ENCODE peak calls at places on chromosome 20, in six cellular contexts. One of them, this sample, is unnamed.

GRCh38 chr20:47318596-47319516 is 37.6 kb downstream of the ZMYND8 start:
- DNase-seq in HepG2: peak
- DNase-seq in GM12892: no peak
- DNase-seq in mucosa of gallbladder: peak
- DNase-seq in activated CD4-positive, alpha-beta T cell treated with anti-CD3 and anti-CD28 coated beads for 36 hours: peak
- DNase-seq in EH: peak
- DNase-seq in this sample: no peak

GRCh38 chr20:64063389-64064144 is 569 bp downstream of the TCEA2 start:
- DNase-seq in HepG2: no peak
- DNase-seq in GM12892: no peak
- DNase-seq in mucosa of gallbladder: no peak
- DNase-seq in activated CD4-positive, alpha-beta T cell treated with anti-CD3 and anti-CD28 coated beads for 36 hours: peak
- DNase-seq in EH: peak
- DNase-seq in this sample: no peak

GRCh38 chr20:25274891-25275812 is 27.3 kb downstream of the PYGB start:
- DNase-seq in HepG2: no peak
- DNase-seq in GM12892: no peak
- DNase-seq in mucosa of gallbladder: no peak
- DNase-seq in activated CD4-positive, alpha-beta T cell treated with anti-CD3 and anti-CD28 coated beads for 36 hours: peak
- DNase-seq in EH: no peak
- DNase-seq in this sample: no peak

GRCh38 chr20:37276494-37277252 is 12.8 kb upstream of the MANBAL start:
- DNase-seq in HepG2: peak
- DNase-seq in GM12892: peak
- DNase-seq in mucosa of gallbladder: peak
- DNase-seq in activated CD4-positive, alpha-beta T cell treated with anti-CD3 and anti-CD28 coated beads for 36 hours: peak
- DNase-seq in EH: peak
- DNase-seq in this sample: peak

GRCh38 chr20:61656198-61656597 is 404.1 kb downstream of the CDH4 start:
- DNase-seq in HepG2: no peak
- DNase-seq in GM12892: no peak
- DNase-seq in mucosa of gallbladder: no peak
- DNase-seq in activated CD4-positive, alpha-beta T cell treated with anti-CD3 and anti-CD28 coated beads for 36 hours: no peak
- DNase-seq in EH: no peak
- DNase-seq in this sample: no peak

GRCh38 chr20:62219992-62220665 is at the start of gene HRH3:
- DNase-seq in HepG2: peak
- DNase-seq in GM12892: peak
- DNase-seq in mucosa of gallbladder: no peak
- DNase-seq in activated CD4-positive, alpha-beta T cell treated with anti-CD3 and anti-CD28 coated beads for 36 hours: peak
- DNase-seq in EH: peak
- DNase-seq in this sample: no peak

GRCh38 chr20:46588532-46589509 is 38.4 kb upstream of the OCSTAMP start:
- DNase-seq in HepG2: no peak
- DNase-seq in GM12892: no peak
- DNase-seq in mucosa of gallbladder: no peak
- DNase-seq in activated CD4-positive, alpha-beta T cell treated with anti-CD3 and anti-CD28 coated beads for 36 hours: no peak
- DNase-seq in EH: no peak
- DNase-seq in this sample: no peak

GRCh38 chr20:49381558-49382493 is 100.6 kb downstream of the KCNB1 start:
- DNase-seq in HepG2: no peak
- DNase-seq in GM12892: no peak
- DNase-seq in mucosa of gallbladder: peak
- DNase-seq in activated CD4-positive, alpha-beta T cell treated with anti-CD3 and anti-CD28 coated beads for 36 hours: no peak
- DNase-seq in EH: peak
- DNase-seq in this sample: no peak

GRCh38 chr20:37737806-37738442 is 44.1 kb downstream of the CTNNBL1 start:
- DNase-seq in HepG2: no peak
- DNase-seq in GM12892: no peak
- DNase-seq in mucosa of gallbladder: no peak
- DNase-seq in activated CD4-positive, alpha-beta T cell treated with anti-CD3 and anti-CD28 coated beads for 36 hours: no peak
- DNase-seq in EH: no peak
- DNase-seq in this sample: no peak

GRCh38 chr20:53859684-53860083 is 210.7 kb downstream of the BCAS1 start:
- DNase-seq in HepG2: no peak
- DNase-seq in GM12892: no peak
- DNase-seq in mucosa of gallbladder: peak
- DNase-seq in activated CD4-positive, alpha-beta T cell treated with anti-CD3 and anti-CD28 coated beads for 36 hours: no peak
- DNase-seq in EH: no peak
- DNase-seq in this sample: no peak

GRCh38 chr20:3923818-3924217 is 34.6 kb downstream of the PANK2 start:
- DNase-seq in HepG2: no peak
- DNase-seq in GM12892: no peak
- DNase-seq in mucosa of gallbladder: no peak
- DNase-seq in activated CD4-positive, alpha-beta T cell treated with anti-CD3 and anti-CD28 coated beads for 36 hours: no peak
- DNase-seq in EH: peak
- DNase-seq in this sample: no peak

GRCh38 chr20:5135363-5136012 is 8.7 kb downstream of the CDS2 start:
- DNase-seq in HepG2: no peak
- DNase-seq in GM12892: no peak
- DNase-seq in mucosa of gallbladder: no peak
- DNase-seq in activated CD4-positive, alpha-beta T cell treated with anti-CD3 and anti-CD28 coated beads for 36 hours: no peak
- DNase-seq in EH: no peak
- DNase-seq in this sample: no peak

GRCh38 chr20:38725458-38725958 is 1.2 kb downstream of the SLC32A1 start:
- DNase-seq in HepG2: no peak
- DNase-seq in GM12892: no peak
- DNase-seq in mucosa of gallbladder: no peak
- DNase-seq in activated CD4-positive, alpha-beta T cell treated with anti-CD3 and anti-CD28 coated beads for 36 hours: peak
- DNase-seq in EH: no peak
- DNase-seq in this sample: no peak

GRCh38 chr20:44678247-44678646 is 26.7 kb upstream of the ADA start:
- DNase-seq in HepG2: no peak
- DNase-seq in GM12892: no peak
- DNase-seq in mucosa of gallbladder: no peak
- DNase-seq in activated CD4-positive, alpha-beta T cell treated with anti-CD3 and anti-CD28 coated beads for 36 hours: no peak
- DNase-seq in EH: peak
- DNase-seq in this sample: no peak

GRCh38 chr20:32742322-32743236 is 688 bp downstream of the COMMD7 start:
- DNase-seq in HepG2: no peak
- DNase-seq in GM12892: no peak
- DNase-seq in mucosa of gallbladder: no peak
- DNase-seq in activated CD4-positive, alpha-beta T cell treated with anti-CD3 and anti-CD28 coated beads for 36 hours: peak
- DNase-seq in EH: peak
- DNase-seq in this sample: no peak

GRCh38 chr20:973785-974194 is 28.3 kb downstream of the RSPO4 start:
- DNase-seq in HepG2: peak
- DNase-seq in GM12892: no peak
- DNase-seq in mucosa of gallbladder: no peak
- DNase-seq in activated CD4-positive, alpha-beta T cell treated with anti-CD3 and anti-CD28 coated beads for 36 hours: peak
- DNase-seq in EH: peak
- DNase-seq in this sample: peak

GRCh38 chr20:38307371-38308046 is 3.6 kb downstream of the BPI start:
- DNase-seq in HepG2: no peak
- DNase-seq in GM12892: no peak
- DNase-seq in mucosa of gallbladder: no peak
- DNase-seq in activated CD4-positive, alpha-beta T cell treated with anti-CD3 and anti-CD28 coated beads for 36 hours: no peak
- DNase-seq in EH: peak
- DNase-seq in this sample: no peak

GRCh38 chr20:47232518-47232917 is 124.0 kb downstream of the ZMYND8 start:
- DNase-seq in HepG2: peak
- DNase-seq in GM12892: no peak
- DNase-seq in mucosa of gallbladder: no peak
- DNase-seq in activated CD4-positive, alpha-beta T cell treated with anti-CD3 and anti-CD28 coated beads for 36 hours: no peak
- DNase-seq in EH: no peak
- DNase-seq in this sample: no peak

GRCh38 chr20:22575087-22575721 is 9.2 kb downstream of the FOXA2 start:
- DNase-seq in HepG2: peak
- DNase-seq in GM12892: no peak
- DNase-seq in mucosa of gallbladder: no peak
- DNase-seq in activated CD4-positive, alpha-beta T cell treated with anti-CD3 and anti-CD28 coated beads for 36 hours: no peak
- DNase-seq in EH: peak
- DNase-seq in this sample: no peak

GRCh38 chr20:25273046-25273445 is 25.2 kb downstream of the PYGB start:
- DNase-seq in HepG2: no peak
- DNase-seq in GM12892: no peak
- DNase-seq in mucosa of gallbladder: no peak
- DNase-seq in activated CD4-positive, alpha-beta T cell treated with anti-CD3 and anti-CD28 coated beads for 36 hours: peak
- DNase-seq in EH: no peak
- DNase-seq in this sample: no peak

GRCh38 chr20:23608251-23608846 is 2.6 kb upstream of the CST9 start:
- DNase-seq in HepG2: peak
- DNase-seq in GM12892: no peak
- DNase-seq in mucosa of gallbladder: no peak
- DNase-seq in activated CD4-positive, alpha-beta T cell treated with anti-CD3 and anti-CD28 coated beads for 36 hours: no peak
- DNase-seq in EH: no peak
- DNase-seq in this sample: no peak

GRCh38 chr20:57444394-57445048 is 53.3 kb downstream of the RBM38 start:
- DNase-seq in HepG2: no peak
- DNase-seq in GM12892: no peak
- DNase-seq in mucosa of gallbladder: no peak
- DNase-seq in activated CD4-positive, alpha-beta T cell treated with anti-CD3 and anti-CD28 coated beads for 36 hours: no peak
- DNase-seq in EH: no peak
- DNase-seq in this sample: no peak

GRCh38 chr20:17708675-17709360 is 9.1 kb downstream of the BANF2 start:
- DNase-seq in HepG2: no peak
- DNase-seq in GM12892: no peak
- DNase-seq in mucosa of gallbladder: no peak
- DNase-seq in activated CD4-positive, alpha-beta T cell treated with anti-CD3 and anti-CD28 coated beads for 36 hours: no peak
- DNase-seq in EH: no peak
- DNase-seq in this sample: no peak

GRCh38 chr20:10921491-10922010 is 247.8 kb upstream of the JAG1 start:
- DNase-seq in HepG2: no peak
- DNase-seq in GM12892: no peak
- DNase-seq in mucosa of gallbladder: no peak
- DNase-seq in activated CD4-positive, alpha-beta T cell treated with anti-CD3 and anti-CD28 coated beads for 36 hours: no peak
- DNase-seq in EH: no peak
- DNase-seq in this sample: no peak

GRCh38 chr20:63508072-63508768 is 9.3 kb upstream of the EEF1A2 start:
- DNase-seq in HepG2: no peak
- DNase-seq in GM12892: no peak
- DNase-seq in mucosa of gallbladder: no peak
- DNase-seq in activated CD4-positive, alpha-beta T cell treated with anti-CD3 and anti-CD28 coated beads for 36 hours: no peak
- DNase-seq in EH: no peak
- DNase-seq in this sample: no peak

GRCh38 chr20:38121741-38122140 is 43.3 kb downstream of the TGM2 start:
- DNase-seq in HepG2: no peak
- DNase-seq in GM12892: no peak
- DNase-seq in mucosa of gallbladder: peak
- DNase-seq in activated CD4-positive, alpha-beta T cell treated with anti-CD3 and anti-CD28 coated beads for 36 hours: no peak
- DNase-seq in EH: no peak
- DNase-seq in this sample: no peak

GRCh38 chr20:610130-611046 is at the start of gene TCF15:
- DNase-seq in HepG2: no peak
- DNase-seq in GM12892: no peak
- DNase-seq in mucosa of gallbladder: no peak
- DNase-seq in activated CD4-positive, alpha-beta T cell treated with anti-CD3 and anti-CD28 coated beads for 36 hours: peak
- DNase-seq in EH: peak
- DNase-seq in this sample: no peak

GRCh38 chr20:46117704-46118467 is at the start of gene CD40:
- DNase-seq in HepG2: peak
- DNase-seq in GM12892: peak
- DNase-seq in mucosa of gallbladder: peak
- DNase-seq in activated CD4-positive, alpha-beta T cell treated with anti-CD3 and anti-CD28 coated beads for 36 hours: peak
- DNase-seq in EH: peak
- DNase-seq in this sample: no peak

GRCh38 chr20:53643031-53643832 is 49.6 kb upstream of the ZNF217 start:
- DNase-seq in HepG2: no peak
- DNase-seq in GM12892: peak
- DNase-seq in mucosa of gallbladder: peak
- DNase-seq in activated CD4-positive, alpha-beta T cell treated with anti-CD3 and anti-CD28 coated beads for 36 hours: peak
- DNase-seq in EH: peak
- DNase-seq in this sample: no peak

GRCh38 chr20:57844626-57845596 is 135.1 kb upstream of the PMEPA1 start:
- DNase-seq in HepG2: no peak
- DNase-seq in GM12892: no peak
- DNase-seq in mucosa of gallbladder: no peak
- DNase-seq in activated CD4-positive, alpha-beta T cell treated with anti-CD3 and anti-CD28 coated beads for 36 hours: no peak
- DNase-seq in EH: no peak
- DNase-seq in this sample: no peak

GRCh38 chr20:57425150-57426013 is 34.2 kb downstream of the RBM38 start:
- DNase-seq in HepG2: no peak
- DNase-seq in GM12892: no peak
- DNase-seq in mucosa of gallbladder: no peak
- DNase-seq in activated CD4-positive, alpha-beta T cell treated with anti-CD3 and anti-CD28 coated beads for 36 hours: no peak
- DNase-seq in EH: no peak
- DNase-seq in this sample: no peak

GRCh38 chr20:24289737-24290481 is 179.5 kb upstream of the SYNDIG1 start:
- DNase-seq in HepG2: no peak
- DNase-seq in GM12892: no peak
- DNase-seq in mucosa of gallbladder: no peak
- DNase-seq in activated CD4-positive, alpha-beta T cell treated with anti-CD3 and anti-CD28 coated beads for 36 hours: peak
- DNase-seq in EH: no peak
- DNase-seq in this sample: no peak

GRCh38 chr20:35339007-35339406 is 46.8 kb upstream of the FAM83C start:
- DNase-seq in HepG2: no peak
- DNase-seq in GM12892: no peak
- DNase-seq in mucosa of gallbladder: no peak
- DNase-seq in activated CD4-positive, alpha-beta T cell treated with anti-CD3 and anti-CD28 coated beads for 36 hours: no peak
- DNase-seq in EH: peak
- DNase-seq in this sample: peak